ENCODE peak calls at places on chromosomes 4 and X, in four cellular contexts. One of them, this sample, is unnamed.

GRCh38 chrX:56232221-56233082 is at the start of gene KLF8:
- DNase-seq in esophagus muscularis mucosa: peak; percentile 89
- DNase-seq in sigmoid colon: peak; percentile 76
- DNase-seq in HepG2: no peak
- DNase-seq in this sample: peak; percentile 82

GRCh38 chr4:110778526-110778925 is 155.6 kb upstream of the PITX2 start:
- DNase-seq in esophagus muscularis mucosa: no peak
- DNase-seq in sigmoid colon: no peak
- DNase-seq in HepG2: no peak
- DNase-seq in this sample: no peak

GRCh38 chrX:149630681-149631292 is 805 bp downstream of the TMEM185A start:
- DNase-seq in esophagus muscularis mucosa: no peak
- DNase-seq in sigmoid colon: no peak
- DNase-seq in HepG2: peak; percentile 18
- DNase-seq in this sample: no peak

GRCh38 chrX:134019567-134020206 is 34.3 kb upstream of the GPC3 start:
- DNase-seq in esophagus muscularis mucosa: no peak
- DNase-seq in sigmoid colon: no peak
- DNase-seq in HepG2: peak; percentile 87
- DNase-seq in this sample: no peak

GRCh38 chr4:102493794-102494193 is 7.4 kb upstream of the NFKB1 start:
- DNase-seq in esophagus muscularis mucosa: no peak
- DNase-seq in sigmoid colon: no peak
- DNase-seq in HepG2: no peak
- DNase-seq in this sample: no peak

GRCh38 chr4:6987566-6987920 is 55.6 kb upstream of the TADA2B start:
- DNase-seq in esophagus muscularis mucosa: no peak
- DNase-seq in sigmoid colon: no peak
- DNase-seq in HepG2: no peak
- DNase-seq in this sample: no peak

GRCh38 chr4:107777890-107778289 is 46.8 kb upstream of the SGMS2 start:
- DNase-seq in esophagus muscularis mucosa: no peak
- DNase-seq in sigmoid colon: no peak
- DNase-seq in HepG2: no peak
- DNase-seq in this sample: no peak

GRCh38 chr4:163448541-163449203 is 24.9 kb downstream of the TKTL2 start:
- DNase-seq in esophagus muscularis mucosa: no peak
- DNase-seq in sigmoid colon: no peak
- DNase-seq in HepG2: no peak
- DNase-seq in this sample: no peak

GRCh38 chr4:8594097-8595038 is 1.8 kb downstream of the CPZ start:
- DNase-seq in esophagus muscularis mucosa: no peak
- DNase-seq in sigmoid colon: no peak
- DNase-seq in HepG2: peak; percentile 75
- DNase-seq in this sample: peak; percentile 42

GRCh38 chr4:61500883-61501282 is 300.8 kb downstream of the ADGRL3 start:
- DNase-seq in esophagus muscularis mucosa: no peak
- DNase-seq in sigmoid colon: no peak
- DNase-seq in HepG2: no peak
- DNase-seq in this sample: no peak

GRCh38 chr4:37481547-37482129 is 204.5 kb downstream of the RELL1 start:
- DNase-seq in esophagus muscularis mucosa: no peak
- DNase-seq in sigmoid colon: no peak
- DNase-seq in HepG2: no peak
- DNase-seq in this sample: no peak

GRCh38 chr4:36351082-36351666 is 69.8 kb downstream of the DTHD1 start:
- DNase-seq in esophagus muscularis mucosa: no peak
- DNase-seq in sigmoid colon: peak; percentile 71
- DNase-seq in HepG2: peak; percentile 19
- DNase-seq in this sample: peak; percentile 80

GRCh38 chr4:145195167-145195952 is 15.0 kb upstream of the OTUD4 start:
- DNase-seq in esophagus muscularis mucosa: no peak
- DNase-seq in sigmoid colon: no peak
- DNase-seq in HepG2: no peak
- DNase-seq in this sample: no peak

GRCh38 chr4:169070071-169070894 is 60.2 kb upstream of the CBR4 start:
- DNase-seq in esophagus muscularis mucosa: no peak
- DNase-seq in sigmoid colon: no peak
- DNase-seq in HepG2: peak; percentile 35
- DNase-seq in this sample: peak; percentile 48

DNA sequence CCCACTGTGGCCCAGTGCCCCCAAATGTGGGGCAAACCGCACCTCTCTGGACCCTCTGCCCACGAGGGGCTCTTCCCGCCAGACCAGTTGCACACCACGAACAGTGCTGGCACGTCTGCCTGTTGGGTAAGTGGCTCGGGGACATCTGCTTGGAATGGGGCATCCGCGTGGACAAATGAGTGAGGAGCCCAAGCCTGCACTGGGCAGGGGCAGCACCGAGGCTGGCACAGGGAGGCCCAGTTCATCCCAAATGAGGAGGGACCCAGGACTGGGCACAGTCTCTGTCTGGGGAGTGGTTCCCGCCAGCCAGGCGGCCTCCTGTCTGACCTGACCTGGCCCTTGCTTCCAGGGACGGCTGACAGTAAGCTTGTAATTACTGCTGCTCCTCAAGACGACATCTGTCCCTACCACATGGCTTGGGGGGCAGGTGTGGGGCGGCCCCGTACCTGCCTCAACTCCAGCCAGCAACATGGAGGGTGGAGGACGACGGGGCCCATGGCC is 3.2 kb downstream of the SPON2 start:
- DNase-seq in esophagus muscularis mucosa: peak; percentile 90
- DNase-seq in sigmoid colon: no peak
- DNase-seq in HepG2: no peak
- DNase-seq in this sample: no peak
- H3K27me3 ChIP-seq in esophagus muscularis mucosa: peaks cover 20% of the 10 kb centered on the region
- H3K27me3 ChIP-seq in sigmoid colon: peaks cover 28% of the 10 kb centered on the region
- H3K27me3 ChIP-seq in HepG2: peaks cover 3% of the 10 kb centered on the region
- H3K27me3 ChIP-seq in this sample: no peaks in the 10 kb centered on the region

GRCh38 chr4:39365931-39366771 is at the start of gene RFC1:
- DNase-seq in esophagus muscularis mucosa: peak; percentile 98
- DNase-seq in sigmoid colon: peak; percentile 96
- DNase-seq in HepG2: peak; percentile 87
- DNase-seq in this sample: peak; percentile 94
- TF ChIP-seq POLR2A in esophagus muscularis mucosa: no peak
- TF ChIP-seq POLR2A in sigmoid colon: peak; percentile 37
- TF ChIP-seq POLR2A in HepG2: peak; percentile 65
- TF ChIP-seq POLR2A in this sample: peak; percentile 34

GRCh38 chrX:13235930-13236329 is 83.9 kb downstream of the ATXN3L start:
- DNase-seq in esophagus muscularis mucosa: no peak
- DNase-seq in sigmoid colon: no peak
- DNase-seq in HepG2: no peak
- DNase-seq in this sample: no peak
- TF ChIP-seq EP300 in esophagus muscularis mucosa: no peak
- TF ChIP-seq EP300 in sigmoid colon: no peak
- TF ChIP-seq EP300 in HepG2: no peak
- TF ChIP-seq EP300 in this sample: no peak

GRCh38 chr4:1567519-1567807 is 116.7 kb downstream of the FAM53A start:
- DNase-seq in esophagus muscularis mucosa: no peak
- DNase-seq in sigmoid colon: peak; percentile 40
- DNase-seq in HepG2: no peak
- DNase-seq in this sample: no peak
- H3K27me3 ChIP-seq in esophagus muscularis mucosa: peaks cover 19% of the 10 kb centered on the region
- H3K27me3 ChIP-seq in sigmoid colon: peaks cover 64% of the 10 kb centered on the region
- H3K27me3 ChIP-seq in HepG2: peaks cover 21% of the 10 kb centered on the region
- H3K27me3 ChIP-seq in this sample: no peaks in the 10 kb centered on the region

GRCh38 chrX:16786791-16787735 is 797 bp downstream of the TXLNG start:
- DNase-seq in esophagus muscularis mucosa: no peak
- DNase-seq in sigmoid colon: peak; percentile 74
- DNase-seq in HepG2: no peak
- DNase-seq in this sample: peak; percentile 85

GRCh38 chrX:16788477-16788876 is 2.2 kb downstream of the TXLNG start:
- DNase-seq in esophagus muscularis mucosa: no peak
- DNase-seq in sigmoid colon: peak; percentile 80
- DNase-seq in HepG2: no peak
- DNase-seq in this sample: no peak

GRCh38 chrX:16785247-16786138 is 773 bp upstream of the TXLNG start:
- DNase-seq in esophagus muscularis mucosa: no peak
- DNase-seq in sigmoid colon: peak; percentile 69
- DNase-seq in HepG2: no peak
- DNase-seq in this sample: peak; percentile 45

GRCh38 chrX:16783452-16783851 is 2.8 kb upstream of the TXLNG start:
- DNase-seq in esophagus muscularis mucosa: no peak
- DNase-seq in sigmoid colon: no peak
- DNase-seq in HepG2: no peak
- DNase-seq in this sample: no peak

GRCh38 chrX:16786139-16786790 is at the start of gene TXLNG:
- DNase-seq in esophagus muscularis mucosa: peak; percentile 98
- DNase-seq in sigmoid colon: peak; percentile 100
- DNase-seq in HepG2: peak; percentile 95
- DNase-seq in this sample: peak; percentile 98
- TF ChIP-seq POLR2A in esophagus muscularis mucosa: peak; percentile 76
- TF ChIP-seq POLR2A in sigmoid colon: peak; percentile 81
- TF ChIP-seq POLR2A in HepG2: peak; percentile 72
- TF ChIP-seq POLR2A in this sample: peak; percentile 80

DNA sequence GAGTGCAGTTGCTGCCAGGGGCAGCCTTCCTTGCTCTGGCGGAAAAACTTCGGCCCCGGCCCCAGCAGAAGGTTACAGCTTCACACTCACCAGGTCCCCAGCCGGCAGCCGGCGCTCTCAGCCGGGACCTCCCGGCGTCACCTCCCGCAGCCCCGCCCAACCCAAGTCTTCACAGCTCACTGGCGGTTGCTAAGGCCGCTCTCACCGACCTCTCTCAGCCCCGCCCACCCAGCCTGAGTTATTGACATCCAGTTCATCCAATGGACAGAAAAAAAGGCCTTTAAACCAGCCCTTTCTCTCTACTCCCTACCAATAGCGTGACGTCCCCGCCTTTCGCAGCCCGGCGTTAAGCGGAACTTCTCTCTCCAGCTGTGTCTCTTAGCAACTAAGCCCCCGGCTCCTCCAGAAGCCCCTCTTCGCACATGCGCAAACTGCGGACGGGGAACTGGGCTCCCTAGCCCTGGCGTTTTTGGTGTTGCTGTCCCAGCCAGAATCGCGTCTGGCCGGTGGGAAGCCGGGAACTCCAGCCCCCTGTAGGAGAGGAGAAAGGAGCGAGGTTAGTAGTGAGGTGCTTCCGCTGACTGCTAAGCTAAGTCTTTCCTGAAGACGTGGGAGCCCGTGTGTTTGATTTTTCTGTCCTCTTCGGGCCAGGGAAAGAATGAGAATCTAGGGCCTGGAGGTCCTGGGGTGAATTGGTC is at the start of gene BBS12:
- DNase-seq in esophagus muscularis mucosa: peak; percentile 100
- DNase-seq in sigmoid colon: peak; percentile 99
- DNase-seq in HepG2: peak; percentile 98
- DNase-seq in this sample: peak; percentile 96
- TF ChIP-seq EP300 in esophagus muscularis mucosa: no peak
- TF ChIP-seq EP300 in sigmoid colon: no peak
- TF ChIP-seq EP300 in HepG2: no peak
- TF ChIP-seq EP300 in this sample: no peak